ENCODE peak calls at places on chromosome 16, in nine cellular contexts. I is anterior cingulate cortex; O is stimulated activated CD8-positive, alpha-beta memory T cell treated with anti-CD3 and anti-CD28 coated beads, Interleukin-7, amount 100 ng/mL, for 1 hour; V is GM19239; K is activated CD4-positive, alpha-beta T cell treated with anti-CD3 and anti-CD28 coated beads, Interleukin-2, amount 50 U/mL, for 1 hour; N is activated gamma-delta T cell treated with anti-CD3 and anti-CD28 coated beads, Interleukin-2, amount 50 U/mL, for 16 hours; B is iris pigment epithelial cell; Q is NCI-H1436; H is sciatic nerve. C is an unnamed sample.

GRCh38 chr16:9849697-9850245 is 332.5 kb downstream of the GRIN2A start:
- DNase-seq in I (no peak), O (no peak), V (no peak), K (no peak), N (no peak), B (no peak), Q (no peak), H (no peak), C (no peak)

GRCh38 chr16:17084134-17084533 is 386.6 kb downstream of the XYLT1 start:
- DNase-seq in I (no peak), O (no peak), V (no peak), K (no peak), N (no peak), B (no peak), Q (no peak), H (no peak), C (no peak)

GRCh38 chr16:64356267-64356666 is 765.6 kb downstream of the CDH11 start:
- DNase-seq in I (no peak), O (no peak), V (no peak), K (no peak), N (no peak), B (peak; percentile 85), Q (no peak), H (no peak), C (no peak)

GRCh38 chr16:47854737-47855136 is 301.1 kb downstream of the ABCC12 start:
- DNase-seq in I (no peak), O (no peak), V (no peak), K (no peak), N (no peak), B (no peak), Q (no peak), H (no peak), C (no peak)

GRCh38 chr16:86300746-86301480 is 209.4 kb upstream of the FOXF1 start:
- DNase-seq in I (no peak), O (no peak), V (no peak), K (no peak), N (no peak), B (peak; percentile 41), Q (no peak), H (no peak), C (peak; percentile 66)

GRCh38 chr16:678858-679807 is 1.1 kb upstream of the STUB1 start:
- DNase-seq in I (peak; percentile 50), O (no peak), V (no peak), K (peak; percentile 40), N (no peak), B (peak; percentile 35), Q (peak; percentile 74), H (peak; percentile 88), C (peak; percentile 75)

GRCh38 chr16:74627506-74628220 is 20.7 kb upstream of the GLG1 start:
- DNase-seq in I (no peak), O (no peak), V (no peak), K (no peak), N (no peak), B (no peak), Q (no peak), H (no peak), C (no peak)

GRCh38 chr16:67415872-67416793 is at the start of gene ZDHHC1:
- DNase-seq in I (peak; percentile 61), O (no peak), V (peak; percentile 75), K (peak; percentile 39), N (no peak), B (peak; percentile 67), Q (peak; percentile 50), H (peak; percentile 84), C (peak; percentile 94)

GRCh38 chr16:19284207-19284606 is 1.3 kb upstream of the CLEC19A start:
- DNase-seq in I (peak; percentile 40), O (no peak), V (no peak), K (no peak), N (no peak), B (peak; percentile 8), Q (no peak), H (no peak), C (no peak)

GRCh38 chr16:49181812-49182211 is 99.8 kb downstream of the CBLN1 start:
- DNase-seq in I (no peak), O (no peak), V (no peak), K (no peak), N (no peak), B (no peak), Q (peak; percentile 22), H (no peak), C (no peak)

GRCh38 chr16:15973460-15973859 is 24.0 kb downstream of the ABCC1 start:
- DNase-seq in I (no peak), O (no peak), V (no peak), K (no peak), N (no peak), B (peak; percentile 81), Q (no peak), H (no peak), C (no peak)

C was measured in D341Med.